ENCODE peak calls at places on chromosome 15, in five cellular contexts. L is T-helper 2 cell; N is uterus; B is stimulated activated CD8-positive, alpha-beta memory T cell treated with anti-CD3 and anti-CD28 coated beads, Interleukin-4, amount 100 ng/mL, for 4 hours; M is NCI-H1417. I is an unnamed sample.

GRCh38 chr15:22945071-22945470 is 35.1 kb downstream of the CYFIP1 start:
- DNase-seq in M (no peak), N (no peak), B (no peak), L (no peak), I (no peak)

GRCh38 chr15:90213123-90213817 is 12.1 kb downstream of the SEMA4B start:
- DNase-seq in N (no peak), M (no peak), B (no peak), L (no peak), I (no peak)

GRCh38 chr15:62977952-62978811 is 64.4 kb upstream of the TPM1 start:
- DNase-seq in M (no peak), L (no peak), B (no peak), N (no peak), I (no peak)

GRCh38 chr15:45171912-45172311 is 15.9 kb downstream of the SHF start:
- DNase-seq in L (no peak), B (no peak), N (no peak), M (no peak), I (no peak)

GRCh38 chr15:90609254-90610185 is 79.8 kb downstream of the CRTC3 start:
- DNase-seq in B (no peak), L (no peak), N (no peak), M (peak), I (no peak)

GRCh38 chr15:58919232-58919631 is 14.2 kb downstream of the SLTM start:
- DNase-seq in N (no peak), B (no peak), M (no peak), L (no peak), I (no peak)

GRCh38 chr15:60035344-60035743 is 31.2 kb downstream of the FOXB1 start:
- DNase-seq in M (peak), N (no peak), L (no peak), B (no peak), I (no peak)

GRCh38 chr15:25784876-25785642 is 78.1 kb downstream of the ATP10A start:
- DNase-seq in M (no peak), B (no peak), L (no peak), N (no peak), I (no peak)

GRCh38 chr15:33852094-33852493 is 116.2 kb upstream of the CHRM5 start:
- DNase-seq in M (no peak), N (no peak), B (no peak), L (no peak), I (no peak)

GRCh38 chr15:93042691-93043378 is 46.2 kb downstream of the RGMA start:
- DNase-seq in L (no peak), B (no peak), N (no peak), M (no peak), I (no peak)